ENCODE peak calls at places on chromosomes 6 and 20, in eight cellular contexts. N, L, R, C, D, U, S and O are unnamed samples.

GRCh38 chr20:5056801-5057599 is 55.7 kb upstream of the SLC23A2 start:
- DNase-seq in R (peak; percentile 12), N (peak; percentile 70), L (peak; percentile 45), U (peak; percentile 65), C (peak; percentile 54), S (peak; percentile 80), D (peak; percentile 82), O (no peak)

GRCh38 chr6:100780648-100781047 is 100.5 kb downstream of the ASCC3 start:
- DNase-seq in C (no peak), N (no peak), R (no peak), U (no peak), L (no peak), S (no peak), D (no peak), O (no peak)

GRCh38 chr6:155245193-155245592 is 18.6 kb upstream of the CLDN20 start:
- DNase-seq in N (no peak), C (no peak), R (no peak), S (no peak), L (no peak), U (no peak), D (no peak), O (no peak)

GRCh38 chr6:148825492-148825891 is 78.7 kb downstream of the UST start:
- DNase-seq in N (no peak), L (no peak), C (no peak), R (no peak), S (no peak), U (no peak), D (no peak), O (no peak)

GRCh38 chr20:15496501-15497039 is 1076.7 kb downstream of the KIF16B start:
- DNase-seq in U (no peak), C (no peak), N (no peak), R (no peak), L (no peak), D (no peak), S (no peak), O (no peak)

GRCh38 chr20:48649868-48650267 is 177.9 kb downstream of the PREX1 start:
- DNase-seq in U (no peak), D (no peak), L (no peak), R (no peak), N (no peak), C (no peak), S (no peak), O (no peak)

GRCh38 chr6:27867941-27868705 is 44.1 kb downstream of the OR2B2 start:
- DNase-seq in C (no peak), D (no peak), L (peak; percentile 14), U (no peak), R (no peak), S (no peak), N (no peak), O (no peak)

GRCh38 chr6:132007474-132008190 is 56.5 kb upstream of the CCN2 start:
- DNase-seq in L (peak; percentile 90), N (no peak), S (no peak), C (no peak), D (no peak), U (peak; percentile 84), R (no peak), O (peak; percentile 61)

GRCh38 chr6:150511313-150511712 is 88.4 kb upstream of the PLEKHG1 start:
- DNase-seq in L (no peak), R (no peak), C (no peak), U (no peak), D (no peak), N (no peak), S (no peak), O (no peak)

GRCh38 chr6:139124887-139125672 is 9.8 kb upstream of the HECA start:
- DNase-seq in L (peak; percentile 89), S (peak; percentile 72), R (peak; percentile 16), D (no peak), C (peak; percentile 68), N (peak; percentile 87), U (peak; percentile 66), O (no peak)

GRCh38 chr6:1281746-1282145 is 30.2 kb upstream of the FOXQ1 start:
- DNase-seq in D (no peak), L (no peak), S (no peak), N (no peak), U (no peak), C (no peak), R (no peak), O (no peak)

GRCh38 chr20:63156221-63156671 is 59.7 kb downstream of the YTHDF1 start:
- DNase-seq in U (no peak), R (no peak), L (no peak), S (no peak), C (no peak), N (no peak), D (no peak), O (no peak)

GRCh38 chr20:52312131-52312729 is 120.7 kb upstream of the ZFP64 start:
- DNase-seq in U (peak; percentile 79), S (peak; percentile 46), L (peak; percentile 68), R (peak; percentile 50), C (peak; percentile 30), N (peak; percentile 55), D (peak; percentile 51), O (peak; percentile 7)

GRCh38 chr6:153208706-153209105 is 77.6 kb upstream of the RGS17 start:
- DNase-seq in D (no peak), C (no peak), U (no peak), R (no peak), L (no peak), N (no peak), S (no peak), O (no peak)